ENCODE peak calls at places on chromosome 18, in ten cellular contexts. I is cardiac fibroblast; G is H9; M is uterus; U is CD8-positive, alpha-beta T cell; P is BE2C; C is mucosa of descending colon; T is AG09319; O is HFFc6; L is OCI-LY7. N is an unnamed sample.

GRCh38 chr18:27226556-27227075 is 41.5 kb upstream of the CHST9 start:
- DNase-seq in P (no peak), U (no peak), L (no peak), I (no peak), O (no peak), M (no peak), C (no peak), T (no peak), G (no peak), N (no peak)

GRCh38 chr18:32769242-32770180 is 3.3 kb downstream of the KLHL14 start:
- DNase-seq in P (no peak), I (no peak), M (no peak), G (peak; percentile 70), O (no peak), L (peak; percentile 42), U (no peak), C (peak; percentile 48), T (no peak), N (peak; percentile 60)

GRCh38 chr18:48320639-48320945 is 88.6 kb downstream of the ZBTB7C start:
- DNase-seq in U (no peak), M (no peak), I (no peak), G (no peak), C (no peak), L (no peak), P (no peak), O (no peak), T (no peak), N (no peak)

GRCh38 chr18:36887055-36887570 is 58.2 kb downstream of the KIAA1328 start:
- DNase-seq in P (no peak), G (no peak), M (no peak), I (no peak), O (no peak), U (no peak), L (no peak), T (no peak), C (no peak), N (no peak)

GRCh38 chr18:77069931-77070330 is 62.7 kb downstream of the MBP start:
- DNase-seq in U (no peak), T (no peak), C (no peak), O (no peak), P (no peak), G (no peak), I (no peak), L (no peak), M (peak; percentile 24), N (no peak)

GRCh38 chr18:72433756-72434155 is 110.4 kb downstream of the CBLN2 start:
- DNase-seq in P (no peak), C (no peak), L (no peak), I (no peak), T (no peak), U (no peak), G (no peak), O (no peak), M (no peak), N (no peak)

GRCh38 chr18:22613058-22613690 is 195.5 kb upstream of the CTAGE1 start:
- DNase-seq in L (no peak), I (no peak), M (no peak), P (no peak), U (no peak), O (no peak), G (no peak), C (peak; percentile 66), T (no peak), N (no peak)

GRCh38 chr18:30487962-30488361 is 554.6 kb downstream of the DSC3 start:
- DNase-seq in G (no peak), C (no peak), L (no peak), T (no peak), M (no peak), P (no peak), O (no peak), U (no peak), I (no peak), N (no peak)

GRCh38 chr18:72772916-72773315 is 94.9 kb downstream of the NETO1 start:
- DNase-seq in T (no peak), I (no peak), U (no peak), G (no peak), M (no peak), C (no peak), O (no peak), L (no peak), P (no peak), N (no peak)

GRCh38 chr18:56238576-56238975 is 399.8 kb downstream of the TXNL1 start:
- DNase-seq in U (no peak), M (no peak), I (no peak), G (no peak), P (no peak), C (no peak), T (no peak), O (no peak), L (no peak), N (no peak)
- TF ChIP-seq CTCF in U (no peak), M (no peak), I (peak; percentile 43), G (peak; percentile 35), P (peak; percentile 17), C (no peak), T (no peak), O (peak; percentile 62), L (no peak), N (no peak)

GRCh38 chr18:12093520-12094257 is at the start of gene ANKRD62:
- DNase-seq in U (no peak), I (no peak), T (no peak), O (no peak), C (no peak), G (peak; percentile 68), P (no peak), M (no peak), L (no peak), N (no peak)
- TF ChIP-seq CTCF in U (no peak), I (no peak), T (no peak), O (no peak), C (no peak), G (peak; percentile 53), P (no peak), M (no peak), L (no peak), N (no peak)

DNA sequence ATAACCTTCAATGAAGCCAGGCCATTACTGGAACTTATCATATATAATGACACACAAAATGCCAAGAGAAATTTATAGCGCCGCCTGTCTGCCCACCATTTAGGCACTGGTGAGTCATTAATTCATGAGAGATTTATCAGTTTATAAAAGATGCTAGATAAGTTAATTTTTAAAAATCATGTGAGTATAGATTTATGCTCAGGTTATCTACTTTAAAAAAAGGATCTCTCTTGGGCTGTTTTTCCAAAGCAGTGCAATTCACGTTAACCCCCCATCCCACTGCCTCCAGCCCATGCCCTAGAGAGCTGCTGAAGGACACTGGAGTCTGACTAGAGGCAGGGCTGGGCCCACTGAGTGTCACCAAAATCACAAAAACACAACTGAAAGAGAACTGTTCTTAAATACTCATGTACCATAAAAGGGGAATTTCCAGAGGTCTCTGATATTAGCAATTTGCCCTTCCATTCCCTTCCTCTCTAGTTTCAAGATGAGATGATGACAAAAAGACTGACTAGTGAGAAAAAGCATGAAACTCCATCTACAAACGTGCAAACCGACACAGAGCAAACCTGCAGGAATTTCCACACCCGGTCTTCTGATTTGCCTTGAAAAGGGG is 160.8 kb downstream of the BCL2 start:
- DNase-seq in T (no peak), P (no peak), M (no peak), O (no peak), U (no peak), I (no peak), L (no peak), G (no peak), C (no peak), N (no peak)
- TF ChIP-seq CTCF in T (no peak), P (no peak), M (no peak), O (no peak), U (no peak), I (no peak), L (peak; percentile 26), G (no peak), C (no peak), N (no peak)

GRCh38 chr18:75895135-75895534 is 467.6 kb upstream of the SMIM21 start:
- DNase-seq in I (no peak), O (no peak), M (no peak), P (no peak), T (no peak), G (no peak), C (no peak), U (no peak), L (no peak), N (no peak)

GRCh38 chr18:75898666-75899065 is 471.2 kb upstream of the SMIM21 start:
- DNase-seq in C (no peak), T (no peak), U (no peak), O (no peak), P (no peak), I (no peak), M (no peak), L (no peak), G (no peak), N (no peak)

GRCh38 chr18:75896865-75897264 is 469.4 kb upstream of the SMIM21 start:
- DNase-seq in P (no peak), T (no peak), I (no peak), U (no peak), G (no peak), M (no peak), L (no peak), C (no peak), O (no peak), N (peak; percentile 26)
- TF ChIP-seq CTCF in P (peak; percentile 16), T (no peak), I (no peak), U (no peak), G (peak; percentile 52), M (no peak), L (no peak), C (no peak), O (peak; percentile 19), N (peak; percentile 44)